ENCODE peak calls at places on chromosome 7, in four cellular contexts. Y is hypothalamus, G is NCI-H345, F is kidney epithelial cell. L is an unnamed sample.

GRCh38 chr7:83732305-83732704 is 83.4 kb upstream of the SEMA3E start:
- DNase-seq in G (peak), F (no peak), Y (no peak), L (peak)

GRCh38 chr7:179209-179681 is 13.1 kb upstream of the FAM20C start:
- DNase-seq in G (no peak), F (no peak), Y (no peak), L (no peak)

GRCh38 chr7:98733036-98733435 is 116.0 kb downstream of the NPTX2 start:
- DNase-seq in G (peak), F (no peak), Y (no peak), L (peak)

GRCh38 chr7:137996386-137996851 is 5.5 kb downstream of the CREB3L2 start:
- DNase-seq in G (no peak), Y (no peak), F (no peak), L (no peak)

GRCh38 chr7:117446220-117446815 is 19.0 kb upstream of the ASZ1 start:
- DNase-seq in Y (no peak), G (no peak), F (no peak), L (no peak)

GRCh38 chr7:28750981-28751380 is 207.1 kb downstream of the TRIL start:
- DNase-seq in G (no peak), F (no peak), Y (no peak), L (no peak)

GRCh38 chr7:28623863-28624262 is 211.5 kb downstream of the CREB5 start:
- DNase-seq in F (no peak), G (peak), Y (no peak), L (no peak)

GRCh38 chr7:130732980-130733865 is 784 bp downstream of the KLF14 start:
- DNase-seq in Y (no peak), G (peak), F (no peak), L (no peak)

GRCh38 chr7:49255061-49255460 is 330.7 kb downstream of the CDC14C start:
- DNase-seq in Y (no peak), F (peak), G (no peak), L (no peak)

GRCh38 chr7:95132500-95132899 is 191.8 kb downstream of the PON1 start:
- DNase-seq in G (no peak), Y (no peak), F (no peak), L (no peak)

GRCh38 chr7:2256306-2257045 is 14.4 kb downstream of the NUDT1 start:
- DNase-seq in F (no peak), Y (no peak), G (no peak), L (no peak)

GRCh38 chr7:55887786-55888185 is 530 bp downstream of the ZNF713 start:
- DNase-seq in F (no peak), Y (no peak), G (no peak), L (peak)

GRCh38 chr7:128071801-128072200 is 40.6 kb upstream of the LRRC4 start:
- DNase-seq in F (no peak), G (no peak), Y (no peak), L (no peak)

GRCh38 chr7:114141415-114141814 is 222.6 kb upstream of the PPP1R3A start:
- DNase-seq in G (no peak), F (no peak), Y (no peak), L (no peak)

GRCh38 chr7:82595176-82595575 is 151.6 kb upstream of the CACNA2D1 start:
- DNase-seq in Y (no peak), F (no peak), G (peak), L (peak)

GRCh38 chr7:28298870-28299484 is 113.3 kb upstream of the CREB5 start:
- DNase-seq in Y (peak), G (peak), F (no peak), L (peak)

GRCh38 chr7:106041140-106041717 is 70.9 kb downstream of the SYPL1 start:
- DNase-seq in Y (no peak), F (no peak), G (peak), L (peak)

GRCh38 chr7:106061301-106061979 is 50.7 kb downstream of the SYPL1 start:
- DNase-seq in Y (no peak), F (no peak), G (no peak), L (no peak)

GRCh38 chr7:22141355-22141754 is 195.7 kb upstream of the CDCA7L start:
- DNase-seq in Y (no peak), F (no peak), G (no peak), L (no peak)

GRCh38 chr7:147923841-147924240 is 666.7 kb upstream of the C7orf33 start:
- DNase-seq in G (no peak), Y (peak), F (no peak), L (no peak)

GRCh38 chr7:93813514-93813913 is 77.0 kb downstream of the TFPI2 start:
- DNase-seq in G (no peak), Y (no peak), F (no peak), L (no peak)

GRCh38 chr7:112383671-112384417 is 66.4 kb upstream of the IFRD1 start:
- DNase-seq in F (no peak), Y (no peak), G (peak), L (no peak)

GRCh38 chr7:24734306-24734705 is 23.0 kb downstream of the GSDME start:
- DNase-seq in F (no peak), Y (no peak), G (no peak), L (no peak)

GRCh38 chr7:50356212-50356944 is 51.9 kb downstream of the IKZF1 start:
- DNase-seq in F (no peak), G (no peak), Y (no peak), L (no peak)

GRCh38 chr7:20560325-20561180 is 54.9 kb upstream of the ABCB5 start:
- DNase-seq in F (no peak), Y (no peak), G (no peak), L (peak)

GRCh38 chr7:20238754-20239324 is 21.7 kb upstream of the MACC1 start:
- DNase-seq in F (peak), Y (no peak), G (no peak), L (no peak)

GRCh38 chr7:130063036-130063435 is 7.3 kb upstream of the KLHDC10 start:
- DNase-seq in G (peak), F (no peak), Y (no peak), L (peak)

GRCh38 chr7:70770154-70770553 is 361.8 kb upstream of the GALNT17 start:
- DNase-seq in Y (no peak), G (no peak), F (no peak), L (no peak)

GRCh38 chr7:111931958-111932357 is 274.2 kb downstream of the DOCK4 start:
- DNase-seq in Y (no peak), G (no peak), F (no peak), L (no peak)

GRCh38 chr7:129952164-129952652 is 552 bp downstream of the UBE2H start:
- DNase-seq in G (no peak), Y (peak), F (no peak), L (no peak)

GRCh38 chr7:54944179-54944578 is 74.6 kb upstream of the EGFR start:
- DNase-seq in G (no peak), F (no peak), Y (no peak), L (peak)

GRCh38 chr7:143947111-143947510 is 7.5 kb upstream of the OR2F1 start:
- DNase-seq in F (no peak), G (no peak), Y (no peak), L (no peak)

GRCh38 chr7:129401968-129402860 is 32.0 kb upstream of the STRIP2 start:
- DNase-seq in F (no peak), G (no peak), Y (no peak), L (no peak)

GRCh38 chr7:123367508-123368122 is 166.8 kb downstream of the IQUB start:
- DNase-seq in G (no peak), Y (peak), F (no peak), L (peak)

GRCh38 chr7:54354436-54354835 is 187.7 kb upstream of the VSTM2A start:
- DNase-seq in G (no peak), Y (no peak), F (no peak), L (no peak)

GRCh38 chr7:129772646-129773280 is 161.2 kb downstream of the NRF1 start:
- DNase-seq in G (no peak), F (no peak), Y (no peak), L (no peak)

GRCh38 chr7:123864438-123864837 is 19.5 kb downstream of the HYAL4 start:
- DNase-seq in G (no peak), Y (no peak), F (no peak), L (no peak)

GRCh38 chr7:39428221-39428620 is 138.0 kb upstream of the YAE1 start:
- DNase-seq in G (no peak), F (peak), Y (no peak), L (no peak)

GRCh38 chr7:116652793-116653192 is 19.2 kb upstream of the MET start:
- DNase-seq in G (no peak), Y (no peak), F (no peak), L (no peak)

GRCh38 chr7:137074386-137075030 is 206.1 kb downstream of the CHRM2 start:
- DNase-seq in Y (no peak), F (no peak), G (no peak), L (no peak)